ENCODE peak calls at places on chromosomes 16 and 17, in ten cellular contexts. L, G, S, R, E, I, K, U, P and M are unnamed samples.

GRCh38 chr17:30378191-30378796 is 433 bp upstream of the CPD start:
- DNase-seq in L (peak; percentile 31), G (peak; percentile 81), S (peak; percentile 11), R (peak; percentile 37), E (peak; percentile 32), I (peak; percentile 26), K (peak; percentile 39), U (peak; percentile 65), P (peak; percentile 42), M (peak; percentile 28)

GRCh38 chr17:66123163-66123562 is 68.8 kb downstream of the CEP112 start:
- DNase-seq in L (peak; percentile 39), G (peak; percentile 68), S (peak; percentile 38), R (peak; percentile 53), E (no peak), I (no peak), K (no peak), U (no peak), P (no peak), M (no peak)

GRCh38 chr16:50081428-50082018 is 15.8 kb downstream of the HEATR3 start:
- DNase-seq in L (no peak), G (no peak), S (no peak), R (no peak), E (no peak), I (no peak), K (no peak), U (no peak), P (no peak), M (no peak)

GRCh38 chr16:85002643-85003042 is 8.7 kb downstream of the ZDHHC7 start:
- DNase-seq in L (no peak), G (no peak), S (no peak), R (no peak), E (no peak), I (no peak), K (peak; percentile 60), U (peak; percentile 71), P (no peak), M (no peak)

GRCh38 chr16:83392743-83393142 is 415.0 kb upstream of the HSBP1 start:
- DNase-seq in L (no peak), G (no peak), S (no peak), R (no peak), E (no peak), I (no peak), K (no peak), U (no peak), P (no peak), M (no peak)

GRCh38 chr17:78605429-78605828 is 28.2 kb upstream of the DNAH17 start:
- DNase-seq in L (no peak), G (no peak), S (no peak), R (no peak), E (no peak), I (no peak), K (no peak), U (no peak), P (no peak), M (no peak)

GRCh38 chr16:77169650-77170236 is 21.2 kb upstream of the MON1B start:
- DNase-seq in L (peak; percentile 44), G (peak; percentile 88), S (peak; percentile 34), R (peak; percentile 87), E (no peak), I (no peak), K (no peak), U (no peak), P (peak; percentile 34), M (peak; percentile 62)

GRCh38 chr17:47324224-47325020 is 667 bp downstream of the EFCAB13 start:
- DNase-seq in L (peak; percentile 51), G (peak; percentile 89), S (peak; percentile 48), R (peak; percentile 79), E (peak; percentile 55), I (no peak), K (peak; percentile 35), U (peak; percentile 77), P (peak; percentile 59), M (peak; percentile 28)

GRCh38 chr16:49378816-49379215 is 5.2 kb downstream of the C16orf78 start:
- DNase-seq in L (no peak), G (no peak), S (no peak), R (no peak), E (no peak), I (no peak), K (no peak), U (no peak), P (no peak), M (no peak)

GRCh38 chr16:55471448-55472097 is 7.4 kb upstream of the MMP2 start:
- DNase-seq in L (peak; percentile 73), G (no peak), S (peak; percentile 92), R (no peak), E (no peak), I (no peak), K (no peak), U (no peak), P (no peak), M (no peak)

GRCh38 chr16:19520861-19521331 is 1.0 kb downstream of the GDE1 start:
- DNase-seq in L (peak; percentile 26), G (no peak), S (peak; percentile 54), R (no peak), E (no peak), I (no peak), K (no peak), U (peak; percentile 43), P (no peak), M (no peak)

GRCh38 chr17:51000835-51001638 is 119.6 kb downstream of the SPAG9 start:
- DNase-seq in L (peak; percentile 87), G (no peak), S (peak; percentile 78), R (peak; percentile 84), E (no peak), I (peak; percentile 28), K (no peak), U (no peak), P (no peak), M (peak; percentile 10)

GRCh38 chr17:42618442-42619150 is 9.1 kb downstream of the TUBG1 start:
- DNase-seq in L (peak; percentile 23), G (peak; percentile 94), S (no peak), R (peak; percentile 91), E (peak; percentile 18), I (no peak), K (peak; percentile 48), U (peak; percentile 52), P (peak; percentile 92), M (peak; percentile 12)

GRCh38 chr16:58411736-58412614 is 19.7 kb downstream of the GINS3 start:
- DNase-seq in L (no peak), G (no peak), S (no peak), R (no peak), E (no peak), I (no peak), K (no peak), U (no peak), P (no peak), M (no peak)

GRCh38 chr16:424623-425081 is 797 bp upstream of the RAB11FIP3 start:
- DNase-seq in L (peak; percentile 41), G (peak; percentile 73), S (no peak), R (no peak), E (peak; percentile 65), I (peak; percentile 56), K (peak; percentile 61), U (peak; percentile 63), P (peak; percentile 50), M (peak; percentile 9)

GRCh38 chr16:74724820-74725549 is 24.3 kb upstream of the MLKL start:
- DNase-seq in L (peak; percentile 51), G (no peak), S (peak; percentile 82), R (no peak), E (no peak), I (peak; percentile 44), K (no peak), U (no peak), P (no peak), M (no peak)
- TF ChIP-seq CTCF in L (peak; percentile 34), G (peak; percentile 27), S (peak; percentile 44), R (no peak), E (no peak), I (no peak), K (no peak), U (no peak), P (no peak), M (no peak)

GRCh38 chr16:67613808-67614207 is 31.1 kb upstream of the CARMIL2 start:
- DNase-seq in L (no peak), G (peak; percentile 85), S (no peak), R (peak; percentile 85), E (no peak), I (no peak), K (no peak), U (no peak), P (no peak), M (peak; percentile 26)
- TF ChIP-seq CTCF in L (no peak), G (peak; percentile 74), S (peak; percentile 6), R (peak; percentile 72), E (no peak), I (no peak), K (peak; percentile 29), U (no peak), P (no peak), M (no peak)

GRCh38 chr16:31016018-31016417 is 5.6 kb upstream of the STX1B start:
- DNase-seq in L (no peak), G (no peak), S (no peak), R (no peak), E (no peak), I (no peak), K (no peak), U (no peak), P (peak; percentile 34), M (no peak)
- TF ChIP-seq CTCF in L (no peak), G (peak; percentile 50), S (no peak), R (no peak), E (no peak), I (no peak), K (no peak), U (no peak), P (no peak), M (no peak)

GRCh38 chr17:69430488-69430887 is 16.0 kb downstream of the MAP2K6 start:
- DNase-seq in L (peak; percentile 32), G (no peak), S (no peak), R (no peak), E (no peak), I (no peak), K (no peak), U (no peak), P (no peak), M (no peak)
- TF ChIP-seq CTCF in L (no peak), G (no peak), S (no peak), R (no peak), E (no peak), I (no peak), K (no peak), U (no peak), P (no peak), M (no peak)